ENCODE peak calls at places on chromosomes 6 and 20, in seven cellular contexts. W is mucosa of gallbladder, K is upper lobe of left lung, B is LoVo, F is esophagus squamous epithelium, U is left colon, L is omental fat pad. I is an unnamed sample.

GRCh38 chr6:14211596-14211961 is 94.0 kb downstream of the CD83 start:
- DNase-seq in B (no peak), U (peak), W (peak), L (no peak), F (peak), K (peak), I (no peak)

GRCh38 chr6:132520953-132521352 is 8.0 kb upstream of the STX7 start:
- DNase-seq in L (no peak), F (no peak), W (no peak), B (no peak), K (no peak), U (no peak), I (no peak)

GRCh38 chr6:112335736-112336135 is 11.4 kb upstream of the RFPL4B start:
- DNase-seq in K (no peak), F (no peak), B (no peak), W (no peak), L (no peak), U (no peak), I (no peak)

GRCh38 chr20:51402201-51402600 is 140.3 kb downstream of the NFATC2 start:
- DNase-seq in W (peak), L (no peak), F (no peak), B (no peak), U (no peak), K (peak), I (no peak)

GRCh38 chr6:169171010-169171409 is 82.6 kb downstream of the THBS2 start:
- DNase-seq in B (no peak), F (no peak), W (no peak), L (no peak), K (no peak), U (no peak), I (no peak)

GRCh38 chr20:31704225-31705119 is 18.2 kb downstream of the BCL2L1 start:
- DNase-seq in F (no peak), U (peak), W (peak), B (peak), L (no peak), K (peak), I (peak)

GRCh38 chr6:36113049-36113448 is 17.3 kb upstream of the MAPK13 start:
- DNase-seq in L (no peak), W (no peak), U (no peak), F (no peak), K (no peak), B (no peak), I (no peak)

GRCh38 chr20:41261790-41262717 is 55.5 kb downstream of the ZHX3 start:
- DNase-seq in W (no peak), K (no peak), U (no peak), B (no peak), L (no peak), F (no peak), I (no peak)

GRCh38 chr6:169933839-169934698 is 182.6 kb downstream of the ERMARD start:
- DNase-seq in W (peak), K (peak), F (no peak), B (no peak), U (no peak), L (no peak), I (no peak)

GRCh38 chr20:45044084-45044573 is 56.8 kb downstream of the KCNS1 start:
- DNase-seq in U (no peak), F (no peak), W (peak), K (peak), B (peak), L (no peak), I (peak)

GRCh38 chr20:42024653-42025052 is 406.5 kb upstream of the CHD6 start:
- DNase-seq in B (no peak), L (no peak), W (no peak), F (no peak), K (no peak), U (no peak), I (no peak)

GRCh38 chr6:163086563-163086895 is 328.0 kb upstream of the QKI start:
- DNase-seq in K (no peak), B (no peak), W (no peak), F (no peak), U (no peak), L (no peak), I (no peak)

GRCh38 chr20:44208770-44209169 is 1.8 kb downstream of the OSER1 start:
- DNase-seq in B (no peak), U (no peak), L (no peak), K (no peak), F (no peak), W (no peak), I (peak)

GRCh38 chr6:165218816-165219215 is 90.6 kb downstream of the C6orf118 start:
- DNase-seq in B (no peak), U (no peak), F (no peak), K (no peak), W (no peak), L (no peak), I (no peak)

I was measured in Caco-2.